ENCODE peak calls at places on chromosomes 1 and 21, in six cellular contexts. C is CD8-positive, alpha-beta memory T cell; Y is OCI-LY7; H is A549; J is tibial artery; R is AG04450. E is an unnamed sample. For H3K9me3, the result is how much of the 10 kb centered on the place peaks cover.

GRCh38 chr1:189899686-189900495 is 577.8 kb downstream of the BRINP3 start:
- DNase-seq in C (no peak), Y (no peak), H (no peak), R (no peak), J (no peak), E (no peak)

GRCh38 chr1:173475564-173476196 is 1.5 kb upstream of the PRDX6 start:
- DNase-seq in H (no peak), C (no peak), J (no peak), R (no peak), Y (peak), E (peak)

GRCh38 chr1:188127507-188127906 is 1298.8 kb downstream of the PLA2G4A start:
- DNase-seq in R (no peak), J (no peak), C (no peak), Y (no peak), H (no peak), E (no peak)

GRCh38 chr1:15245593-15246325 is 1.3 kb upstream of the FHAD1 start:
- DNase-seq in Y (no peak), J (no peak), H (no peak), R (no peak), C (no peak), E (no peak)

GRCh38 chr1:16886860-16887605 is 8.7 kb upstream of the RNU1-2 start:
- DNase-seq in C (no peak), H (no peak), Y (no peak), J (no peak), R (no peak), E (no peak)

GRCh38 chr1:37347104-37347503 is 127.3 kb upstream of the ZC3H12A start:
- DNase-seq in C (no peak), R (no peak), Y (no peak), J (no peak), H (no peak), E (no peak)

GRCh38 chr1:109484519-109484975 is 842 bp downstream of the ATXN7L2 start:
- DNase-seq in J (no peak), R (no peak), H (no peak), C (no peak), Y (peak), E (no peak)

GRCh38 chr1:19651141-19651737 is 7.1 kb downstream of the NBL1 start:
- DNase-seq in H (peak), J (no peak), Y (peak), C (no peak), R (no peak), E (no peak)

GRCh38 chr1:33327587-33328325 is 6.9 kb upstream of the A3GALT2 start:
- DNase-seq in C (no peak), H (no peak), R (peak), Y (no peak), J (peak), E (no peak)

GRCh38 chr1:165787741-165788140 is 19.1 kb upstream of the TMCO1 start:
- DNase-seq in Y (no peak), C (no peak), J (no peak), H (no peak), R (no peak), E (no peak)

GRCh38 chr1:3717041-3717714 is 35.1 kb upstream of the CCDC27 start:
- DNase-seq in C (no peak), R (no peak), H (no peak), J (no peak), Y (no peak), E (no peak)

GRCh38 chr21:43321611-43322010 is 105.3 kb downstream of the SIK1 start:
- DNase-seq in C (no peak), H (no peak), R (no peak), Y (no peak), J (no peak), E (no peak)

GRCh38 chr1:28248273-28249012 is 10.9 kb upstream of the SESN2 start:
- DNase-seq in Y (peak), H (peak), R (peak), C (peak), J (peak), E (peak)

GRCh38 chr1:237779356-237779755 is 111.4 kb downstream of the ZP4 start:
- DNase-seq in H (no peak), J (no peak), Y (no peak), R (no peak), C (no peak), E (no peak)

GRCh38 chr1:58782308-58783089 is 1.3 kb downstream of the JUN start:
- DNase-seq in R (no peak), H (no peak), J (peak), C (peak), Y (peak), E (peak)

GRCh38 chr21:46532080-46532479 is 72.8 kb downstream of the S100B start:
- DNase-seq in Y (no peak), C (no peak), R (no peak), J (no peak), H (no peak), E (no peak)

GRCh38 chr1:91697322-91698260 is 188.4 kb downstream of the TGFBR3 start:
- DNase-seq in R (no peak), Y (no peak), H (no peak), J (no peak), C (peak), E (no peak)

GRCh38 chr1:148318123-148318899 is 164.8 kb downstream of the PPIAL4G start:
- DNase-seq in H (no peak), Y (no peak), J (no peak), R (no peak), C (peak), E (no peak)

GRCh38 chr1:215557992-215558626 is 9.0 kb upstream of the KCTD3 start:
- DNase-seq in H (no peak), Y (no peak), C (no peak), R (no peak), J (no peak), E (no peak)

GRCh38 chr1:71080178-71080781 is 555 bp downstream of the ZRANB2 start:
- DNase-seq in C (no peak), J (no peak), H (no peak), R (no peak), Y (peak), E (no peak)

GRCh38 chr1:19033516-19033840 is 77.0 kb upstream of the IFFO2 start:
- DNase-seq in J (no peak), R (no peak), Y (no peak), C (no peak), H (no peak), E (no peak)

GRCh38 chr1:109849670-109850069 is 61.0 kb upstream of the CSF1 start:
- DNase-seq in C (no peak), Y (no peak), J (no peak), H (no peak), R (no peak), E (no peak)

GRCh38 chr1:85274969-85275453 is 1.4 kb downstream of the BCL10 start:
- DNase-seq in H (peak), C (no peak), J (no peak), R (no peak), Y (peak), E (peak)

GRCh38 chr1:178551940-178552339 is 39.0 kb downstream of the TEX35 start:
- DNase-seq in C (no peak), R (no peak), J (no peak), H (no peak), Y (no peak), E (no peak)

GRCh38 chr1:15046487-15047165 is 106.9 kb upstream of the TMEM51 start:
- DNase-seq in Y (peak), R (peak), C (no peak), J (peak), H (peak), E (peak)

GRCh38 chr1:9075023-9075422 is 5.6 kb upstream of the SLC2A5 start:
- DNase-seq in J (no peak), R (no peak), Y (peak), H (no peak), C (no peak), E (no peak)

GRCh38 chr1:90671736-90672135 is 45.4 kb downstream of the BARHL2 start:
- DNase-seq in J (no peak), Y (no peak), H (no peak), R (no peak), C (no peak), E (no peak)

GRCh38 chr1:203593723-203594122 is 32.9 kb upstream of the ATP2B4 start:
- DNase-seq in C (peak), J (no peak), H (peak), R (no peak), Y (peak), E (no peak)

GRCh38 chr1:8349961-8350360 is 32.0 kb downstream of the SLC45A1 start:
- DNase-seq in Y (no peak), C (no peak), R (no peak), H (no peak), J (peak), E (no peak)

GRCh38 chr1:192552619-192553225 is 22.9 kb upstream of the RGS1 start:
- DNase-seq in R (no peak), H (no peak), Y (no peak), J (no peak), C (no peak), E (no peak)

GRCh38 chr21:46118305-46118870 is 20.5 kb downstream of the COL6A2 start:
- DNase-seq in J (no peak), Y (no peak), H (no peak), R (no peak), C (peak), E (no peak)

GRCh38 chr21:15064576-15065380 is at the start of gene NRIP1:
- DNase-seq in J (peak), C (peak), R (peak), Y (no peak), H (peak), E (peak)

GRCh38 chr21:9735421-9735961 is 785.9 kb upstream of the TPTE start:
- DNase-seq in R (no peak), J (no peak), Y (no peak), H (no peak), C (no peak), E (no peak)

GRCh38 chr21:9739240-9739639 is 782.1 kb upstream of the TPTE start:
- DNase-seq in C (no peak), Y (no peak), J (no peak), R (no peak), H (no peak), E (no peak)

GRCh38 chr21:9741343-9741742 is 780.0 kb upstream of the TPTE start:
- DNase-seq in R (no peak), C (no peak), H (no peak), J (no peak), Y (no peak), E (no peak)

GRCh38 chr21:9738527-9738926 is 782.9 kb upstream of the TPTE start:
- DNase-seq in Y (no peak), J (no peak), C (no peak), R (no peak), H (no peak), E (no peak)

GRCh38 chr21:9737871-9738520 is 783.4 kb upstream of the TPTE start:
- DNase-seq in Y (no peak), H (no peak), J (no peak), C (no peak), R (no peak), E (no peak)
- H3K9me3 ChIP-seq in Y (under half), H (under half), J (under half), C (under half), R (half or more), E (under half)

GRCh38 chr1:40625476-40626382 is 39.8 kb downstream of the RIMS3 start:
- DNase-seq in H (no peak), J (no peak), C (no peak), R (no peak), Y (no peak), E (no peak)

GRCh38 chr1:40628903-40629292 is 36.6 kb downstream of the RIMS3 start:
- DNase-seq in H (no peak), C (no peak), J (no peak), R (no peak), Y (no peak), E (no peak)

GRCh38 chr1:40630488-40631223 is 34.8 kb downstream of the RIMS3 start:
- DNase-seq in R (no peak), J (no peak), Y (peak), C (no peak), H (peak), E (no peak)

GRCh38 chr1:40626383-40626770 is 39.1 kb downstream of the RIMS3 start:
- DNase-seq in J (no peak), H (no peak), R (no peak), C (no peak), Y (no peak), E (no peak)

DNA sequence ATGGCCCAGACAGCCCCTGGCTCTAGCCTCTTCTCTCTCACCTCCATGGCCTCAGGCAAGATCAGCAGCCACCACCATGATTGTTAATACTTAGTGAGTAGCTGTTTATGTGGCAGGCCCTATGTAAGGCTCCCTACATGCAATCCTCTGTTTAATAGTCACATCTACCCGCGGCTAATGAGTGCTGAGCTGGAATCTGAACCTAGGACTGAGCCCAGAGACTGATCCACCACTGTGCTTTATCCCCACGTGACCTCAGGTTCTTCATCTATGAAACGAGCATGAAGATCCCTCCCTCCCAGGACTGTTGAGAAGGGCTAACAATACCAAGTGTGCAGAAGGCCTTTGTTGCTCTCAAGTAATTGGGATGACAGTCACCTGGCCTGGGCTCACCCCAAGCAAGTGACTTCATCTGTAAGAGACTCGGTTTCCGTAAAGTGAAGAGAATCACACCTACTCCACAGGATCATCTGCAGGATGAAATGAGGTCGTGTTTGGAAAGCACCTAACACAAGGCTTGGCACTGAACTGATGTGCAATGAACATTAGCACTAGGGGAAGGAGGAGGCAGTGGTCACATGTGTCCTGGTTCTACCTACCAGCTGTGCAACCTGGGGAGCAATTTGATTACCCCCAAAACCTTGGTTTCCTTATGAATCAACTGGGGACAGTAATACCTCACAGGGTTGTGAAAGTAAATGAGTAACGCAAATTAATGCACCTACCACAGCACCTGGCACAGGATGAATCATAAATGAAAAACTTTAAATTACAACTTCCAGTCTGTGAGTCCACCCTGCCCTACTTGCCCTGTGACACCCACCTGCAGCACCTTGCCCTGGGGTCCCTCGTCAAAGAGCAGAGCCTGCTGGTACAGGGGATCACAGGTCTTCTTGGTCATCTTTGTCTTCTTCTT is 37.2 kb downstream of the RIMS3 start:
- DNase-seq in H (no peak), Y (no peak), R (no peak), C (no peak), J (no peak), E (no peak)
- H3K27ac ChIP-seq in H (no peak), Y (no peak), R (no peak), C (no peak), J (no peak), E (no peak)

GRCh38 chr1:152836881-152837280 is 5.8 kb upstream of the LCE6A start:
- DNase-seq in Y (no peak), C (no peak), R (no peak), J (no peak), H (no peak), E (no peak)

GRCh38 chr1:152842556-152842955 is at the start of gene LCE6A:
- DNase-seq in J (no peak), Y (no peak), H (no peak), C (no peak), R (no peak), E (no peak)
- H3K9me3 ChIP-seq in J (under half), Y (under half), H (under half), C (under half), R (under half), E (under half)

GRCh38 chr1:206798384-206798996 is 26.2 kb upstream of the IL10 start:
- DNase-seq in C (no peak), H (no peak), R (no peak), Y (no peak), J (no peak), E (no peak)
- H3K27ac ChIP-seq in C (no peak), H (no peak), R (no peak), Y (no peak), J (no peak), E (no peak)

GRCh38 chr21:9837946-9838801 is 683.2 kb upstream of the TPTE start:
- DNase-seq in Y (no peak), R (no peak), J (no peak), C (no peak), H (no peak), E (no peak)

DNA sequence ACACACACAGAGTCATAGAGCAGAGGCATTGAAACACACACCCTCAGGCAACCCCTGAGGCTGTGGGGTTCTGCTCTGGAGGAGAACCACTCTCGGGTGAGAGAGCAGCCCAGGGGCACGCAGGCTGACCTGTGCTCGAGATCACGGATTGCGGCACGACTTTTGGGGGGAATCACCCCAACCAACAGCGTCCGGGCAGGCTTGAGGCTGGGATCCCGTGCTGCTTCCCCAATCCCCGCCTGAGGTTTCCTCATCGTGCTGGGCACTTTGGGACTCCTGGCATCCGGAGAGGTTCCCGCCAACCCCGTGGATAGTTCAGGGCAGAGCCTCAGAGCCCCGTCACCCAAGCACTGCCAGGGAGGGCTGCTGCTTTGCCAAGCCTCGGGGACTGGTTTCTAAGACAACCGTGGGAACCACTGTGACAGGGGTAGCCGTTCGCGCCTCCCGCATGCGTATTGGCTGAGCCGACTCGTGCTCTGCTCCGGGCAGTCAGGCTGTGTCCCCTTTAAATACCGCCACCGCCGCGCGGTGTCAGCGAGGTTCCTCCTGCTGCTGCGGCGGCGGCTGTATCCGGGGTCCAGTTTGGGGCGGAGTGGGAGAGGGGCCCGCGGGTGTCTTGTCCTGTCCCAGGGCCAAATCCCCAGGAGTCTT is 682.2 kb upstream of the TPTE start:
- DNase-seq in R (no peak), C (no peak), J (no peak), H (no peak), Y (no peak), E (peak)
- H3K9me3 ChIP-seq in R (under half), C (under half), J (under half), H (under half), Y (under half), E (under half)

DNA sequence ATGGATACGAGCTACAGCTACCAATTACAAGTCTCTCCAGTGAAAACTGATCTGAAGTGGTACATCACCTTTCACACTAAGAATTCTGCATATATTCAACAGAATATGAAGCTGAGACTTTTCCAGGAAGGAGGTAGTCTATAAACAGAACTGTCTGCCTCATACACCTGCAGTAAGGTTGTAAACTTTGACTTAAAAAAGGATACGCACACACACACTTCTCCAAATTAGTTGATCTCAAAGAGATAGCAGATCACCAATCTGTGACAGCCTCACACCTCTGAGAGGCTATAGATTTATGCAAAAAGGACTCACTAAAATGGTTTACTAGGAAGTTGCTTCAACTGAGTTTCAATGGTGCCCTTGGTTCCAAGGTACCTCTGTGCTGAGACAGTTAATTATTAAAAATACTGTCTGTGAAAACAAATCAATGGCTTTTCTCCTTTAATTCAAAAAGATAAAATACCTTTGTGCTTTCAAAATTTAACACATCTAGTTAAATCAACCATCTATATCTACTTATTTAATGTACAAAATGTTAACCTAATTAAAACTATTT is 17.9 kb downstream of the ELK4 start:
- DNase-seq in J (no peak), R (no peak), Y (no peak), C (no peak), H (no peak), E (no peak)
- H3K27ac ChIP-seq in J (no peak), R (no peak), Y (peak), C (no peak), H (no peak), E (no peak)

DNA sequence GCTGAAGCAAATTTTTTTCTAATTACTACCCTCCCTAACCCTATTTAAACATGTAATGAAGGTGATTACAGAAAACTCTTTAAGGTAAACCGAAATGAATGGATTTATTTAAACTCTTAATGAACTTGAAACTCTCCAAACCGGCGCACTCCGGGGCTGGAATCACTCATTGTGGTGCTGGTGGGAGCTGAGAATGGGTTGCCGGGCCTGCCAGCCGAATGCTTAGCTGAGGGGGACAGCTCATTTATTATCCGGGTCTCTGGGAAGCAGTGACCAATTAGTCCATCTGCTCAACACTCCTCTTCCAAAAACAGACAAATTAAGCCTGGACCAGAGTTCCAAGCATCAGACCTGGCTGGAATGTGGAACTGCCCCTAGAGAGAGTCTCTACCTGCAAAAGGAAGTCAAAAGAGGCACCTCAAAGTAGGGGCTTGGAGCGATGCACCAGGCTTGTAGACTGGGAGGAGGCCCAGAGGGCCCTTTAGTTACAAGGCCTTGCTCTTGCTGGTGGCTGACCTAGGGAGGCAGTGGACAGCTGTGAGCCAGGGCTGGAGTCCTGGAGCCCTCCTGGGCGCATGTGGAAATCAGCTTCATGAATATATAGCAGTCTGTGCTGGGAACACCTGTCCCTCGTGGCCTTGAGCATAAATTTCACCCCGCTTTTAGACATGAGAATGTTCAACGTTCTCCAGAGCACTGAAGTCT is 320.7 kb downstream of the AJAP1 start:
- DNase-seq in H (no peak), R (no peak), Y (no peak), C (no peak), J (no peak), E (no peak)
- H3K9me3 ChIP-seq in H (under half), R (half or more), Y (under half), C (under half), J (under half), E (under half)

GRCh38 chr1:196559314-196559713 is 48.9 kb downstream of the KCNT2 start:
- DNase-seq in Y (no peak), C (no peak), H (no peak), J (no peak), R (no peak), E (no peak)

GRCh38 chr1:196563768-196564167 is 44.5 kb downstream of the KCNT2 start:
- DNase-seq in C (no peak), R (no peak), H (no peak), J (no peak), Y (no peak), E (no peak)

GRCh38 chr1:196558424-196558823 is 49.8 kb downstream of the KCNT2 start:
- DNase-seq in H (peak), R (peak), J (peak), Y (no peak), C (no peak), E (no peak)

GRCh38 chr1:196557797-196558196 is 50.4 kb downstream of the KCNT2 start:
- DNase-seq in R (no peak), J (no peak), H (no peak), Y (no peak), C (no peak), E (no peak)
- H3K27ac ChIP-seq in R (no peak), J (no peak), H (peak), Y (no peak), C (no peak), E (no peak)